ENCODE peak calls at places on chromosomes 6 and 20, in four cellular contexts. N is astrocyte, Q is naive B cell, Y is GDM1. L is an unnamed sample.

GRCh38 chr6:14975124-14975815 is 270.6 kb upstream of the JARID2 start:
- DNase-seq in Q (no peak), N (no peak), Y (peak), L (peak)

GRCh38 chr20:4110885-4111284 is 95.5 kb upstream of the RNF24 start:
- DNase-seq in N (no peak), Y (no peak), Q (no peak), L (no peak)

GRCh38 chr6:73058736-73059135 is 166.6 kb downstream of the KHDC1L start:
- DNase-seq in Q (no peak), N (peak), Y (no peak), L (no peak)

GRCh38 chr20:63574156-63574828 is at the start of gene HELZ2:
- DNase-seq in Y (peak), N (peak), Q (peak), L (no peak)

GRCh38 chr6:141359953-141360352 is 772.8 kb upstream of the GJE1 start:
- DNase-seq in Y (no peak), N (peak), Q (no peak), L (no peak)

GRCh38 chr6:142542704-142543233 is 241.0 kb downstream of the ADGRG6 start:
- DNase-seq in N (peak), Q (no peak), Y (no peak), L (no peak)

GRCh38 chr20:32387262-32387661 is 29.1 kb downstream of the ASXL1 start:
- DNase-seq in N (peak), Y (peak), Q (no peak), L (peak)

GRCh38 chr6:157627195-157627966 is 195.7 kb upstream of the SNX9 start:
- DNase-seq in Q (no peak), Y (no peak), N (no peak), L (no peak)

GRCh38 chr6:7922596-7922995 is 12.0 kb upstream of the TXNDC5 start:
- DNase-seq in Q (no peak), N (no peak), Y (no peak), L (no peak)

GRCh38 chr6:126748141-126748540 is 370.3 kb upstream of the RSPO3 start:
- DNase-seq in Q (no peak), Y (no peak), N (no peak), L (no peak)

GRCh38 chr6:44058617-44059358 is 68.5 kb downstream of the MRPL14 start:
- DNase-seq in Y (no peak), Q (no peak), N (peak), L (peak)

GRCh38 chr20:59604770-59605665 is 678 bp downstream of the PHACTR3 start:
- DNase-seq in Q (no peak), Y (no peak), N (no peak), L (no peak)

GRCh38 chr6:399785-400517 is 8.4 kb downstream of the IRF4 start:
- DNase-seq in Y (no peak), Q (peak), N (no peak), L (no peak)

GRCh38 chr6:64270083-64270482 is 634.5 kb downstream of the PHF3 start:
- DNase-seq in Y (no peak), N (no peak), Q (no peak), L (no peak)

GRCh38 chr20:63255911-63256704 is 1.8 kb upstream of the NKAIN4 start:
- DNase-seq in Y (no peak), Q (no peak), N (no peak), L (peak)

GRCh38 chr6:16901777-16902176 is 140.5 kb upstream of the ATXN1 start:
- DNase-seq in Q (no peak), Y (no peak), N (peak), L (no peak)

GRCh38 chr20:12824353-12824752 is 184.4 kb upstream of the SPTLC3 start:
- DNase-seq in Q (no peak), N (no peak), Y (no peak), L (no peak)

GRCh38 chr6:42137192-42137753 is 5.1 kb downstream of the C6orf132 start:
- DNase-seq in Q (no peak), Y (no peak), N (no peak), L (no peak)

GRCh38 chr20:8399963-8400362 is 267.9 kb downstream of the PLCB1 start:
- DNase-seq in Y (peak), N (no peak), Q (peak), L (peak)